ENCODE peak calls at places on chromosome 18, in six cellular contexts. One of them, this sample, is unnamed.

GRCh38 chr18:55337908-55338521 is 250.0 kb downstream of the TCF4 start:
- DNase-seq in GM23338: no peak
- DNase-seq in uterus: peak; percentile 43
- DNase-seq in colonic mucosa: no peak
- DNase-seq in adrenal gland: no peak
- DNase-seq in tibial artery: peak; percentile 38
- DNase-seq in this sample: no peak

GRCh38 chr18:46435031-46435430 is 222.0 kb downstream of the LOXHD1 start:
- DNase-seq in GM23338: no peak
- DNase-seq in uterus: no peak
- DNase-seq in colonic mucosa: no peak
- DNase-seq in adrenal gland: no peak
- DNase-seq in tibial artery: no peak
- DNase-seq in this sample: no peak

GRCh38 chr18:1034971-1035370 is 130.3 kb downstream of the ADCYAP1 start:
- DNase-seq in GM23338: no peak
- DNase-seq in uterus: no peak
- DNase-seq in colonic mucosa: no peak
- DNase-seq in adrenal gland: no peak
- DNase-seq in tibial artery: no peak
- DNase-seq in this sample: no peak

GRCh38 chr18:73235921-73236320 is 368.1 kb upstream of the NETO1 start:
- DNase-seq in GM23338: no peak
- DNase-seq in uterus: no peak
- DNase-seq in colonic mucosa: no peak
- DNase-seq in adrenal gland: no peak
- DNase-seq in tibial artery: no peak
- DNase-seq in this sample: no peak

GRCh38 chr18:67483237-67483636 is 33.3 kb downstream of the DSEL start:
- DNase-seq in GM23338: no peak
- DNase-seq in uterus: no peak
- DNase-seq in colonic mucosa: no peak
- DNase-seq in adrenal gland: no peak
- DNase-seq in tibial artery: no peak
- DNase-seq in this sample: no peak

GRCh38 chr18:21074336-21075323 is 37.0 kb downstream of the ROCK1 start:
- DNase-seq in GM23338: peak; percentile 18
- DNase-seq in uterus: no peak
- DNase-seq in colonic mucosa: no peak
- DNase-seq in adrenal gland: no peak
- DNase-seq in tibial artery: no peak
- DNase-seq in this sample: no peak

GRCh38 chr18:644395-645004 is 13.0 kb upstream of the TYMS start:
- DNase-seq in GM23338: no peak
- DNase-seq in uterus: no peak
- DNase-seq in colonic mucosa: no peak
- DNase-seq in adrenal gland: no peak
- DNase-seq in tibial artery: no peak
- DNase-seq in this sample: no peak

GRCh38 chr18:79637181-79637920 is 42.3 kb upstream of the CTDP1 start:
- DNase-seq in GM23338: peak; percentile 70
- DNase-seq in uterus: no peak
- DNase-seq in colonic mucosa: no peak
- DNase-seq in adrenal gland: no peak
- DNase-seq in tibial artery: no peak
- DNase-seq in this sample: no peak

GRCh38 chr18:74249181-74249968 is 42.4 kb downstream of the CYB5A start:
- DNase-seq in GM23338: no peak
- DNase-seq in uterus: peak; percentile 28
- DNase-seq in colonic mucosa: no peak
- DNase-seq in adrenal gland: peak; percentile 57
- DNase-seq in tibial artery: peak; percentile 35
- DNase-seq in this sample: no peak

GRCh38 chr18:49276680-49277079 is 183.8 kb downstream of the DYM start:
- DNase-seq in GM23338: no peak
- DNase-seq in uterus: no peak
- DNase-seq in colonic mucosa: no peak
- DNase-seq in adrenal gland: no peak
- DNase-seq in tibial artery: no peak
- DNase-seq in this sample: no peak

GRCh38 chr18:67475673-67476072 is 40.8 kb downstream of the DSEL start:
- DNase-seq in GM23338: no peak
- DNase-seq in uterus: no peak
- DNase-seq in colonic mucosa: no peak
- DNase-seq in adrenal gland: no peak
- DNase-seq in tibial artery: no peak
- DNase-seq in this sample: no peak

GRCh38 chr18:13147146-13147545 is 71.4 kb upstream of the LDLRAD4 start:
- DNase-seq in GM23338: no peak
- DNase-seq in uterus: no peak
- DNase-seq in colonic mucosa: no peak
- DNase-seq in adrenal gland: no peak
- DNase-seq in tibial artery: no peak
- DNase-seq in this sample: no peak

GRCh38 chr18:54716586-54716985 is 111.7 kb upstream of the RAB27B start:
- DNase-seq in GM23338: no peak
- DNase-seq in uterus: no peak
- DNase-seq in colonic mucosa: peak; percentile 41
- DNase-seq in adrenal gland: no peak
- DNase-seq in tibial artery: no peak
- DNase-seq in this sample: no peak

GRCh38 chr18:58195278-58195721 is 151.3 kb downstream of the NEDD4L start:
- DNase-seq in GM23338: peak; percentile 80
- DNase-seq in uterus: peak; percentile 28
- DNase-seq in colonic mucosa: peak; percentile 71
- DNase-seq in adrenal gland: no peak
- DNase-seq in tibial artery: no peak
- DNase-seq in this sample: no peak

GRCh38 chr18:56286775-56287174 is 351.6 kb downstream of the TXNL1 start:
- DNase-seq in GM23338: no peak
- DNase-seq in uterus: no peak
- DNase-seq in colonic mucosa: no peak
- DNase-seq in adrenal gland: no peak
- DNase-seq in tibial artery: no peak
- DNase-seq in this sample: no peak

GRCh38 chr18:7565677-7566076 is 1.4 kb upstream of the PTPRM start:
- DNase-seq in GM23338: no peak
- DNase-seq in uterus: no peak
- DNase-seq in colonic mucosa: no peak
- DNase-seq in adrenal gland: no peak
- DNase-seq in tibial artery: no peak
- DNase-seq in this sample: no peak

GRCh38 chr18:7567487-7568425 is 640 bp downstream of the PTPRM start:
- DNase-seq in GM23338: peak; percentile 78
- DNase-seq in uterus: peak; percentile 43
- DNase-seq in colonic mucosa: peak; percentile 29
- DNase-seq in adrenal gland: peak; percentile 61
- DNase-seq in tibial artery: peak; percentile 52
- DNase-seq in this sample: peak; percentile 56

GRCh38 chr18:7568426-7568825 is 1.3 kb downstream of the PTPRM start:
- DNase-seq in GM23338: peak; percentile 76
- DNase-seq in uterus: peak; percentile 28
- DNase-seq in colonic mucosa: peak; percentile 33
- DNase-seq in adrenal gland: peak; percentile 41
- DNase-seq in tibial artery: peak; percentile 34
- DNase-seq in this sample: peak; percentile 53

GRCh38 chr18:7566587-7567486 is at the start of gene PTPRM:
- DNase-seq in GM23338: peak; percentile 79
- DNase-seq in uterus: peak; percentile 86
- DNase-seq in colonic mucosa: peak; percentile 65
- DNase-seq in adrenal gland: peak; percentile 92
- DNase-seq in tibial artery: peak; percentile 95
- DNase-seq in this sample: peak; percentile 87

DNA sequence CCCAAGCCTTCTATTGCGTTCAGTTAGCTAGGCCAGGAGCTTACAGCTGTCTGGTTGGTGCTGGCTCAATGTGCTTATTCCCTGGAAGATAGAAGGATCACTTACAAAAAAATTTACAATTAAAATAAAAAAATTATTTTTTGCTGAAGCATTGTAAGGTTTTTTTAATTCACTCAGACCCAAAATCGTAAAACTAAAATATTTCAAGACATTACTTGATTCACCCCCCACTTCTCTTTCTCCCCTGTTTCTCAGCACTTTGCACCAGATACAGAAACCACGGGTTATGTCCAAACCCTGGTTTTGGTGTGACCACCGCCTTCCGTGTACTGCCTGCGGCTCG is 901 bp upstream of the PTPRM start:
- DNase-seq in GM23338: no peak
- DNase-seq in uterus: no peak
- DNase-seq in colonic mucosa: no peak
- DNase-seq in adrenal gland: no peak
- DNase-seq in tibial artery: no peak
- DNase-seq in this sample: no peak
- H3K4me3 ChIP-seq in GM23338: peak overlapping the region; percentile 71
- H3K4me3 ChIP-seq in uterus: peak overlapping the region; percentile 38
- H3K4me3 ChIP-seq in colonic mucosa: peak overlapping the region; percentile 58
- H3K4me3 ChIP-seq in adrenal gland: no peak overlapping the region
- H3K4me3 ChIP-seq in tibial artery: peak overlapping the region; percentile 81
- H3K4me3 ChIP-seq in this sample: peak overlapping the region; percentile 88

GRCh38 chr18:9914584-9915290 is 921 bp downstream of the VAPA start:
- DNase-seq in GM23338: peak; percentile 54
- DNase-seq in uterus: peak; percentile 64
- DNase-seq in colonic mucosa: peak; percentile 84
- DNase-seq in adrenal gland: peak; percentile 90
- DNase-seq in tibial artery: peak; percentile 54
- DNase-seq in this sample: peak; percentile 80
- H3K27me3 ChIP-seq in GM23338: no peaks in the 10 kb centered on the region
- H3K27me3 ChIP-seq in uterus: no peaks in the 10 kb centered on the region
- H3K27me3 ChIP-seq in colonic mucosa: no peaks in the 10 kb centered on the region
- H3K27me3 ChIP-seq in adrenal gland: no peaks in the 10 kb centered on the region
- H3K27me3 ChIP-seq in tibial artery: no peaks in the 10 kb centered on the region
- H3K27me3 ChIP-seq in this sample: no peaks in the 10 kb centered on the region

GRCh38 chr18:24734058-24734457 is 273.6 kb downstream of the HRH4 start:
- DNase-seq in GM23338: peak; percentile 58
- DNase-seq in uterus: no peak
- DNase-seq in colonic mucosa: no peak
- DNase-seq in adrenal gland: no peak
- DNase-seq in tibial artery: no peak
- DNase-seq in this sample: peak; percentile 67
- TF ChIP-seq CTCF in GM23338: peak; percentile 71
- TF ChIP-seq CTCF in uterus: peak; percentile 38
- TF ChIP-seq CTCF in colonic mucosa: no peak
- TF ChIP-seq CTCF in adrenal gland: no peak
- TF ChIP-seq CTCF in tibial artery: no peak
- TF ChIP-seq CTCF in this sample: no peak

GRCh38 chr18:2978208-2978607 is 34.7 kb downstream of the LPIN2 start:
- DNase-seq in GM23338: no peak
- DNase-seq in uterus: no peak
- DNase-seq in colonic mucosa: no peak
- DNase-seq in adrenal gland: no peak
- DNase-seq in tibial artery: no peak
- DNase-seq in this sample: no peak
- H3K4me3 ChIP-seq in GM23338: no peak overlapping the region
- H3K4me3 ChIP-seq in uterus: no peak overlapping the region
- H3K4me3 ChIP-seq in colonic mucosa: no peak overlapping the region
- H3K4me3 ChIP-seq in adrenal gland: no peak overlapping the region
- H3K4me3 ChIP-seq in tibial artery: peak overlapping the region; percentile 24
- H3K4me3 ChIP-seq in this sample: no peak overlapping the region

DNA sequence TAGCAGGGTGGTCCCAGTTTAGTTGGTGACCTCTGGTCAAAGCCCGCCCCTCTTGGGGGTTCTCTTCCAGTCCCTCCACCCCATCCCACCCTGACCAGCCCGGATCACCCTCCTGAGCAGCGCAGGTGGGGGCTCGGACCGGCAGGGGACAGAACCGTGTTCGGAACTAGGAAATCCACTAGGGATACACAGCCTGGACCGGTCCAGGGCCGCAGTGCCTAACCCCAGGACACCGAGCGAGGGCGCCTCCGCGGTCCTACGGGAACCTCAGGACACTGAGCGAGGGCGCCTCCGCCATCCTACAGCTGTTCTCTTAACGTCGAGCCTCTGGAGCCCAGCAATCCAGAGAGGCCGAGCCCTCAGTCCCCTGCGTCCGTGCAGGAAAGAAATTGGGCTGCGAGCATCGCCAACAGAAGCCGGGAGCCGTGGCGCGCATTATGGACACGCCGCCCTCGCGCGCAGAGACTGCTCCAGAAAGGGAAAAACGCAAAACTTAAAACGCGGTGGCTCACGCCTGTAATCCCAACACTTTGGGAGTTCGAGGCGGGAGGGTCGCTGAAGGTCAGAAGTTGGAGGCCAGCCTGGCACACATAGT is 8.5 kb downstream of the RAX start:
- DNase-seq in GM23338: peak; percentile 56
- DNase-seq in uterus: no peak
- DNase-seq in colonic mucosa: no peak
- DNase-seq in adrenal gland: no peak
- DNase-seq in tibial artery: no peak
- DNase-seq in this sample: no peak
- H3K27me3 ChIP-seq in GM23338: peaks cover 98% of the 10 kb centered on the region
- H3K27me3 ChIP-seq in uterus: peaks cover 54% of the 10 kb centered on the region
- H3K27me3 ChIP-seq in colonic mucosa: peaks cover 66% of the 10 kb centered on the region
- H3K27me3 ChIP-seq in adrenal gland: peaks cover 64% of the 10 kb centered on the region
- H3K27me3 ChIP-seq in tibial artery: no peaks in the 10 kb centered on the region
- H3K27me3 ChIP-seq in this sample: no peaks in the 10 kb centered on the region

DNA sequence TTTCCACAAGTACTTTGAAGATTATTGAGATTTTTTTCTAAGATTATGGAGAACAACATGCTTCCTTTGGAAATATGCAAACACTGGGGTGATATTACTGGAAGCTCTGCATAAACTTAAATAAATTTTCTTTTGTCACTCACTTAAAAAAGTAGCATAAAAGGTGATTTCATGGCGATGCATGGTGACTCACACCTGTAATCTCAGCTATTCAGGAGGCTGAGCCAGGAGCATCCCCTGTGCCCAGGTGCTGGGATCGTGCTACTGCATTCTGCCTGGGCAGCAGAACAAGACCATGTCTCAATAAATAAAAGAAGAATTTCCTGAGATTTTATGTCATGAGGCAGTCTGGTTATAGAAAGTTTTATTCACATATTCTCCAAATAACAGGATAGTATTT is 679.1 kb upstream of the CDH2 start:
- DNase-seq in GM23338: no peak
- DNase-seq in uterus: no peak
- DNase-seq in colonic mucosa: no peak
- DNase-seq in adrenal gland: no peak
- DNase-seq in tibial artery: no peak
- DNase-seq in this sample: no peak
- TF ChIP-seq CTCF in GM23338: no peak
- TF ChIP-seq CTCF in uterus: no peak
- TF ChIP-seq CTCF in colonic mucosa: no peak
- TF ChIP-seq CTCF in adrenal gland: no peak
- TF ChIP-seq CTCF in tibial artery: no peak
- TF ChIP-seq CTCF in this sample: no peak

This sample was measured in testis.